ENCODE peak calls at places on chromosomes 7 and 10, in five cellular contexts. One of them, this sample, is unnamed.

GRCh38 chr10:21517134-21517982 is 8.1 kb downstream of the SKIDA1 start:
- DNase-seq in lower leg skin: peak
- DNase-seq in GM10248: no peak
- DNase-seq in stimulated activated CD4-positive, alpha-beta T cell treated with anti-CD3 and anti-CD28 coated beads, Interleukin-2, amount 100 ng/mL, for 48 hours: peak
- DNase-seq in AG08395: no peak
- DNase-seq in this sample: no peak

GRCh38 chr7:12764355-12765000 is 77.0 kb downstream of the ARL4A start:
- DNase-seq in lower leg skin: no peak
- DNase-seq in GM10248: no peak
- DNase-seq in stimulated activated CD4-positive, alpha-beta T cell treated with anti-CD3 and anti-CD28 coated beads, Interleukin-2, amount 100 ng/mL, for 48 hours: no peak
- DNase-seq in AG08395: no peak
- DNase-seq in this sample: no peak

GRCh38 chr7:3229904-3230470 is 71.1 kb upstream of the SDK1 start:
- DNase-seq in lower leg skin: no peak
- DNase-seq in GM10248: no peak
- DNase-seq in stimulated activated CD4-positive, alpha-beta T cell treated with anti-CD3 and anti-CD28 coated beads, Interleukin-2, amount 100 ng/mL, for 48 hours: no peak
- DNase-seq in AG08395: no peak
- DNase-seq in this sample: no peak

GRCh38 chr7:130486963-130487324 is 4.9 kb upstream of the MEST start:
- DNase-seq in lower leg skin: no peak
- DNase-seq in GM10248: no peak
- DNase-seq in stimulated activated CD4-positive, alpha-beta T cell treated with anti-CD3 and anti-CD28 coated beads, Interleukin-2, amount 100 ng/mL, for 48 hours: no peak
- DNase-seq in AG08395: no peak
- DNase-seq in this sample: no peak

GRCh38 chr7:74233655-74234280 is 20.4 kb downstream of the RFC2 start:
- DNase-seq in lower leg skin: no peak
- DNase-seq in GM10248: no peak
- DNase-seq in stimulated activated CD4-positive, alpha-beta T cell treated with anti-CD3 and anti-CD28 coated beads, Interleukin-2, amount 100 ng/mL, for 48 hours: no peak
- DNase-seq in AG08395: peak
- DNase-seq in this sample: no peak

GRCh38 chr10:95758351-95759025 is 2.5 kb downstream of the ENTPD1 start:
- DNase-seq in lower leg skin: no peak
- DNase-seq in GM10248: peak
- DNase-seq in stimulated activated CD4-positive, alpha-beta T cell treated with anti-CD3 and anti-CD28 coated beads, Interleukin-2, amount 100 ng/mL, for 48 hours: no peak
- DNase-seq in AG08395: no peak
- DNase-seq in this sample: no peak

GRCh38 chr7:30805931-30806330 is 34.7 kb downstream of the MINDY4 start:
- DNase-seq in lower leg skin: no peak
- DNase-seq in GM10248: no peak
- DNase-seq in stimulated activated CD4-positive, alpha-beta T cell treated with anti-CD3 and anti-CD28 coated beads, Interleukin-2, amount 100 ng/mL, for 48 hours: no peak
- DNase-seq in AG08395: no peak
- DNase-seq in this sample: no peak

GRCh38 chr10:787933-788651 is 98.6 kb upstream of the DIP2C start:
- DNase-seq in lower leg skin: peak
- DNase-seq in GM10248: no peak
- DNase-seq in stimulated activated CD4-positive, alpha-beta T cell treated with anti-CD3 and anti-CD28 coated beads, Interleukin-2, amount 100 ng/mL, for 48 hours: no peak
- DNase-seq in AG08395: no peak
- DNase-seq in this sample: no peak

GRCh38 chr10:42367532-42368230 is 270.7 kb downstream of the ZNF33B start:
- DNase-seq in lower leg skin: peak
- DNase-seq in GM10248: peak
- DNase-seq in stimulated activated CD4-positive, alpha-beta T cell treated with anti-CD3 and anti-CD28 coated beads, Interleukin-2, amount 100 ng/mL, for 48 hours: no peak
- DNase-seq in AG08395: peak
- DNase-seq in this sample: no peak

GRCh38 chr10:84312816-84313215 is 15.6 kb upstream of the CCSER2 start:
- DNase-seq in lower leg skin: no peak
- DNase-seq in GM10248: no peak
- DNase-seq in stimulated activated CD4-positive, alpha-beta T cell treated with anti-CD3 and anti-CD28 coated beads, Interleukin-2, amount 100 ng/mL, for 48 hours: no peak
- DNase-seq in AG08395: no peak
- DNase-seq in this sample: no peak

GRCh38 chr7:146781352-146782116 is 664.9 kb downstream of the CNTNAP2 start:
- DNase-seq in lower leg skin: no peak
- DNase-seq in GM10248: no peak
- DNase-seq in stimulated activated CD4-positive, alpha-beta T cell treated with anti-CD3 and anti-CD28 coated beads, Interleukin-2, amount 100 ng/mL, for 48 hours: no peak
- DNase-seq in AG08395: no peak
- DNase-seq in this sample: no peak

GRCh38 chr10:132364594-132364970 is 32.4 kb upstream of the PWWP2B start:
- DNase-seq in lower leg skin: peak
- DNase-seq in GM10248: peak
- DNase-seq in stimulated activated CD4-positive, alpha-beta T cell treated with anti-CD3 and anti-CD28 coated beads, Interleukin-2, amount 100 ng/mL, for 48 hours: peak
- DNase-seq in AG08395: no peak
- DNase-seq in this sample: no peak

GRCh38 chr7:10815546-10815945 is 158.1 kb upstream of the PHF14 start:
- DNase-seq in lower leg skin: no peak
- DNase-seq in GM10248: no peak
- DNase-seq in stimulated activated CD4-positive, alpha-beta T cell treated with anti-CD3 and anti-CD28 coated beads, Interleukin-2, amount 100 ng/mL, for 48 hours: no peak
- DNase-seq in AG08395: no peak
- DNase-seq in this sample: no peak

GRCh38 chr10:100562806-100563293 is 27.1 kb downstream of the HIF1AN start:
- DNase-seq in lower leg skin: no peak
- DNase-seq in GM10248: no peak
- DNase-seq in stimulated activated CD4-positive, alpha-beta T cell treated with anti-CD3 and anti-CD28 coated beads, Interleukin-2, amount 100 ng/mL, for 48 hours: no peak
- DNase-seq in AG08395: peak
- DNase-seq in this sample: peak

GRCh38 chr7:143362126-143362961 is at the start of gene FAM131B:
- DNase-seq in lower leg skin: no peak
- DNase-seq in GM10248: no peak
- DNase-seq in stimulated activated CD4-positive, alpha-beta T cell treated with anti-CD3 and anti-CD28 coated beads, Interleukin-2, amount 100 ng/mL, for 48 hours: no peak
- DNase-seq in AG08395: peak
- DNase-seq in this sample: no peak

GRCh38 chr7:120218702-120219101 is 54.3 kb upstream of the KCND2 start:
- DNase-seq in lower leg skin: no peak
- DNase-seq in GM10248: no peak
- DNase-seq in stimulated activated CD4-positive, alpha-beta T cell treated with anti-CD3 and anti-CD28 coated beads, Interleukin-2, amount 100 ng/mL, for 48 hours: no peak
- DNase-seq in AG08395: no peak
- DNase-seq in this sample: no peak

GRCh38 chr7:102468416-102469350 is 3.9 kb downstream of the LRWD1 start:
- DNase-seq in lower leg skin: no peak
- DNase-seq in GM10248: no peak
- DNase-seq in stimulated activated CD4-positive, alpha-beta T cell treated with anti-CD3 and anti-CD28 coated beads, Interleukin-2, amount 100 ng/mL, for 48 hours: no peak
- DNase-seq in AG08395: no peak
- DNase-seq in this sample: no peak

GRCh38 chr10:129679207-129679606 is 212.2 kb downstream of the MGMT start:
- DNase-seq in lower leg skin: no peak
- DNase-seq in GM10248: no peak
- DNase-seq in stimulated activated CD4-positive, alpha-beta T cell treated with anti-CD3 and anti-CD28 coated beads, Interleukin-2, amount 100 ng/mL, for 48 hours: no peak
- DNase-seq in AG08395: no peak
- DNase-seq in this sample: no peak

GRCh38 chr10:34547695-34548094 is 267.4 kb downstream of the PARD3 start:
- DNase-seq in lower leg skin: no peak
- DNase-seq in GM10248: no peak
- DNase-seq in stimulated activated CD4-positive, alpha-beta T cell treated with anti-CD3 and anti-CD28 coated beads, Interleukin-2, amount 100 ng/mL, for 48 hours: no peak
- DNase-seq in AG08395: no peak
- DNase-seq in this sample: no peak

GRCh38 chr10:118901409-118901808 is 128.1 kb upstream of the NANOS1 start:
- DNase-seq in lower leg skin: no peak
- DNase-seq in GM10248: no peak
- DNase-seq in stimulated activated CD4-positive, alpha-beta T cell treated with anti-CD3 and anti-CD28 coated beads, Interleukin-2, amount 100 ng/mL, for 48 hours: no peak
- DNase-seq in AG08395: peak
- DNase-seq in this sample: no peak

GRCh38 chr10:14555806-14556205 is 218.9 kb downstream of the FAM107B start:
- DNase-seq in lower leg skin: no peak
- DNase-seq in GM10248: no peak
- DNase-seq in stimulated activated CD4-positive, alpha-beta T cell treated with anti-CD3 and anti-CD28 coated beads, Interleukin-2, amount 100 ng/mL, for 48 hours: no peak
- DNase-seq in AG08395: no peak
- DNase-seq in this sample: no peak

GRCh38 chr7:82044497-82045080 is 274.7 kb upstream of the HGF start:
- DNase-seq in lower leg skin: no peak
- DNase-seq in GM10248: no peak
- DNase-seq in stimulated activated CD4-positive, alpha-beta T cell treated with anti-CD3 and anti-CD28 coated beads, Interleukin-2, amount 100 ng/mL, for 48 hours: no peak
- DNase-seq in AG08395: peak
- DNase-seq in this sample: peak

This sample was measured in HL-60.